ENCODE peak calls at places on chromosomes 5 and 9, in four cellular contexts. S is K562, E is GM12878, B is HCT116. V is an unnamed sample.

GRCh38 chr9:115524467-115525059 is 406.6 kb upstream of the TNC start:
- DNase-seq in S (peak; percentile 7), E (no peak), B (peak; percentile 47), V (peak; percentile 12)

GRCh38 chr5:151739395-151739794 is 19.0 kb downstream of the ATOX1 start:
- DNase-seq in S (no peak), E (no peak), B (no peak), V (no peak)

GRCh38 chr5:11890777-11891176 is 13.5 kb downstream of the CTNND2 start:
- DNase-seq in S (no peak), E (no peak), B (no peak), V (no peak)

GRCh38 chr9:36488322-36488838 is 84.3 kb upstream of the MELK start:
- DNase-seq in S (peak; percentile 16), E (no peak), B (no peak), V (no peak)

GRCh38 chr9:37801959-37802711 is 1.5 kb downstream of the DCAF10 start:
- DNase-seq in S (peak; percentile 26), E (no peak), B (no peak), V (no peak)

GRCh38 chr9:117414220-117414905 is 494 bp downstream of the ASTN2 start:
- DNase-seq in S (no peak), E (no peak), B (no peak), V (no peak)

GRCh38 chr5:93189707-93190120 is 391.3 kb downstream of the NR2F1-AS1 start:
- DNase-seq in S (no peak), E (no peak), B (peak; percentile 78), V (peak; percentile 81)

GRCh38 chr5:110086658-110087388 is 397.1 kb downstream of the MAN2A1 start:
- DNase-seq in S (no peak), E (no peak), B (no peak), V (peak; percentile 22)

GRCh38 chr9:106074006-106074405 is 379.7 kb downstream of the TMEM38B start:
- DNase-seq in S (no peak), E (no peak), B (no peak), V (no peak)
- TF ChIP-seq SIN3A in S (no peak), E (no peak), B (no peak), V (no peak)

GRCh38 chr5:127440831-127441230 is 76.6 kb upstream of the PRRC1 start:
- DNase-seq in S (no peak), E (no peak), B (no peak), V (no peak)
- TF ChIP-seq SIN3A in S (no peak), E (no peak), B (no peak), V (no peak)

GRCh38 chr5:132489871-132490483 is 596 bp downstream of the IRF1 start:
- DNase-seq in S (peak; percentile 68), E (no peak), B (no peak), V (no peak)
- TF ChIP-seq SIN3A in S (peak; percentile 23), E (peak; percentile 23), B (no peak), V (peak; percentile 11)

DNA sequence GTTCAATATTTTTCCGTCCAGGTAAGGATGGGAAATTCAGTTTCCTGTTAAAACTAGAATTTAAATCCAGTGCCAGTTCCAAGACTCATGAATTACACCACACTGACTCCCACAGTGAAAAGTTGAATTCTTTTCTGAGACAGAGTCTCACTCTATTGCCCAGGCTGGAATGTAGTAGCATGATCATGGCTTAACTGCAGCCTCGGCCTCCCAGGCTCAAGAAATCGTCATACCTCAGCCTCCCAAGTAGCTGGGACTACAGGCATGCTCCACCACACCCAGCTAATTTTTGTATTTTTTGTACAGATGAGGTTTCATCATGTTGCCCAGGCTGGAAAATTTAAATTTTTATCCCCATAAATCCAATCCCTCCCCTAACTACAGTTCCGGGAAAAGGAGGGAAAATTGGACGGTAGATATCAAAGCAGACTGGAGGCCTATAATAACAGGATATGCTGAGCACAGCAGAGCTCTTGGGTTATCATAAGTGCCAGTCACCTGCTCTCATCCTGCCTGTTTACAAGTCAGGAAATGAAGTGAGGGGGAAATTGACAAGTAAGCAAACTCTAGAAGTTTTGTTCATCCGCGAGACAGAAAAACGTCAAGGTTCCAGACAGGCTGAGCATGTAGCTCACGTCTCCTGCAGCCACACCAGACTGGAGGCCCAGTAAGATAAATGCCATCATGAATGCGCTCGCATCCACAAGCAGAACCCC is 105.7 kb downstream of the UGCG start:
- DNase-seq in S (no peak), E (no peak), B (no peak), V (no peak)
- TF ChIP-seq SIN3A in S (no peak), E (no peak), B (no peak), V (no peak)

GRCh38 chr5:5220896-5221295 is 80.8 kb downstream of the ADAMTS16 start:
- DNase-seq in S (no peak), E (no peak), B (no peak), V (no peak)

GRCh38 chr5:5218396-5218795 is 78.3 kb downstream of the ADAMTS16 start:
- DNase-seq in S (no peak), E (no peak), B (no peak), V (no peak)

GRCh38 chr5:5217371-5217770 is 77.2 kb downstream of the ADAMTS16 start:
- DNase-seq in S (no peak), E (peak; percentile 9), B (no peak), V (no peak)

GRCh38 chr5:5219541-5219940 is 79.4 kb downstream of the ADAMTS16 start:
- DNase-seq in S (no peak), E (no peak), B (no peak), V (no peak)

DNA sequence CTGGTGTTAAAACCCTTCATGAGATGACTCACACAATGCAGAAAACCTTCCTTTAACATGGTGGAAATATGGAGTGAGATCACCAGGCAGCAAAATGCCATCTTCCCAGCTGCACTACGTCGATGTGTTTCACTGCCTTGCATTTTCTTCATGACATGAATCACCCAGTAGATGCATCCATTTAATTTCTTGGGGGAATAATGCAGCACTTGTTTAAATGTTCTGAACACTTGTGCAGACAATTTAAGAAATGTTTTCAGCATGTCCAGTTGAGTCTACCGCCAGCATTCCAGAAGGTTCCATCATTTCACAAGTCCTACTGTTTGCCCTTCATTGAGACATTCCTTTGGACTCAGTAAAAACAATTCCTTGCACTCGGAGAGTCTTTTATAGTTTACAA is 81.6 kb downstream of the ADAMTS16 start:
- DNase-seq in S (no peak), E (no peak), B (no peak), V (no peak)
- TF ChIP-seq SIN3A in S (no peak), E (no peak), B (no peak), V (no peak)

GRCh38 chr5:150538007-150538917 is 30.3 kb downstream of the NDST1 start:
- DNase-seq in S (peak; percentile 34), E (no peak), B (no peak), V (no peak)
- TF ChIP-seq SIN3A in S (no peak), E (no peak), B (no peak), V (no peak)

GRCh38 chr9:101029300-101030021 is 934 bp downstream of the PLPPR1 start:
- DNase-seq in S (no peak), E (no peak), B (no peak), V (no peak)

GRCh38 chr9:101028346-101029299 is at the start of gene PLPPR1:
- DNase-seq in S (no peak), E (no peak), B (no peak), V (no peak)

GRCh38 chr9:101027246-101027645 is 1.3 kb upstream of the PLPPR1 start:
- DNase-seq in S (no peak), E (no peak), B (no peak), V (no peak)

GRCh38 chr9:101027733-101028345 is 688 bp upstream of the PLPPR1 start:
- DNase-seq in S (no peak), E (no peak), B (no peak), V (no peak)

DNA sequence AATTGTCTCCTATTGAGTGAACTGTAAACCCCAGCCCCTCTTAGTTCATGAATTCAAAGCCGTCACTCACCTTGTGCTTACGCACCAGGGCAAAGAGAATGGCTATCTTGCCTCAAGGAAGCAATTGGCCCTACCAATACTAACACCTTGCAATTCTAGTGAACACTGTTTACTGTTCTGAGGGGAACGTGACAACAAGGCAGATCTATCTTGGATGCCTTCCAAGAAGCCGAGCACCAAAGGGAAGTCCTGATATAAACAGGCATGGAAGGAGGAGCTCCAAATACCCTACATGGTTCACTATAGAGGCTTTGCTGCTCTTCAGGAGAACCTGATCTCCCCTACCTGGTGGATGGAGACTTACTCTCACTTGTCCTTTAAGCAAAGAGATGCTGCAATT is 1.7 kb upstream of the PLPPR1 start:
- DNase-seq in S (no peak), E (no peak), B (no peak), V (no peak)
- TF ChIP-seq SIN3A in S (no peak), E (no peak), B (no peak), V (no peak)

GRCh38 chr5:21776466-21776865 is 1076.7 kb downstream of the CDH12 start:
- DNase-seq in S (no peak), E (no peak), B (no peak), V (no peak)
- TF ChIP-seq SIN3A in S (no peak), E (no peak), B (no peak), V (no peak)

DNA sequence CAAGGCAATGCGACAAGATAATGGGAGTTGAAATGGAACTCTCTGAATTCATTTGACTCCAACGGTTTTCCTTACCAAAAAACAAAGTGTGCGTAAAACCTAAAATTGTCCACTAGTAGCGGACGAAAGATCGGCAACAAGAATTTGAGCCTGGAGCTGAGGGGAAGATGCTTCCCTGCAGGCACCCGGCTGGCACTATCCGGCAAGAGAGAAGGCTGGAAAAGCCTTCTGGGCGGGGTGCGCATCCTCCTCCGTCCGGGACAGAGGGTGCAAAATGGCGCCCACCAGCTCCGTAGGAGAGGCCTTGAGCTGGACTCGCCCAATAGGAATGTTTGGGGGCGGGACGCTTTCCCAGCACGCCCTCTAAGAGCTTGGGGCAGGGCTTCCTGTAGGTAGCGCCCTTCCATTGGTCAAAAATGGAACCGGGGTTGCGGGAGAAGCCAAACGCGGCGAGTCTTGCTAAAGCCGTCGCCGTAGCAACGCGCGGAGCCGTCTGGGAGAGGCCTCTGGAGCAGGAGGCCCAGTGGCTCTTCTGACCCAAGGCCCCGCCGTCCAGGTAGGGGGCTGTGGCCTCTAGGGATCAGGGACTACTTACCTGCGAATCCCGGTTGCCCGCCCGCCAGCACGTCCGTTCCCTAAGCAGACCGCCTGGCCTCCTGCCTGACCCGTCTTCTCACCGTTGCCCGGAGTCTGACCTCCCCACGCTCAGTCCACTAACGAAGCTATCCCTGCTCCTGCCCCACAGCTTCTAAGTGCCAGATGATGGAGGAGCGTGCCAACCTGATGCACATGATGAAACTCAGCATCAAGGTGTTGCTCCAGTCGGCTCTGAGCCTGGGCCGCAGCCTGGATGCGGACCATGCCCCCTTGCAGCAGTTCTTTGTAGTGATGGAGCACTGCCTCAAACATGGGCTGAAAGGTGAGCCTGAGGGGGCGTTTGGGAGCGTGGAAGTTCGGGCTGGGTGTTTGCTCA is 9.2 kb downstream of the RUFY1 start:
- DNase-seq in S (no peak), E (peak; percentile 80), B (peak; percentile 99), V (peak; percentile 94)
- TF ChIP-seq SIN3A in S (no peak), E (peak; percentile 55), B (no peak), V (peak; percentile 73)

GRCh38 chr5:34895641-34896419 is 19.5 kb downstream of the RAD1 start:
- DNase-seq in S (peak; percentile 91), E (no peak), B (no peak), V (no peak)
- TF ChIP-seq SIN3A in S (no peak), E (no peak), B (no peak), V (no peak)